ENCODE peak calls at places on chromosomes 16 and 17, in ten cellular contexts. X, M, H, D, I, G, Y, C, V and T are unnamed samples.
A peak's percentile ranks its signal among the peaks of the same experiment; 100 is the strongest.

GRCh38 chr16:252366-253337 is 18.0 kb downstream of the FAM234A start:
- DNase-seq in Y (no peak), C (no peak), I (no peak), X (no peak), D (peak; percentile 72), V (no peak), M (no peak), G (no peak), H (no peak), T (no peak)

GRCh38 chr16:68642436-68643064 is 2.6 kb upstream of the CDH3 start:
- DNase-seq in H (no peak), G (no peak), X (no peak), D (no peak), C (no peak), V (no peak), M (no peak), I (no peak), Y (no peak), T (no peak)

GRCh38 chr17:65530158-65530984 is 31.1 kb downstream of the AXIN2 start:
- DNase-seq in D (no peak), X (no peak), H (no peak), I (no peak), M (no peak), G (no peak), Y (no peak), V (no peak), C (no peak), T (no peak)

GRCh38 chr16:69453936-69454335 is 29.5 kb downstream of the CYB5B start:
- DNase-seq in D (no peak), C (no peak), M (no peak), X (no peak), G (no peak), Y (no peak), H (no peak), I (no peak), V (no peak), T (no peak)

GRCh38 chr17:37466471-37466870 is 23.2 kb upstream of the DUSP14 start:
- DNase-seq in M (no peak), C (no peak), I (no peak), G (no peak), X (no peak), D (no peak), H (no peak), Y (no peak), V (no peak), T (no peak)

GRCh38 chr16:48452991-48453760 is 68.0 kb upstream of the SIAH1 start:
- DNase-seq in M (no peak), V (no peak), H (no peak), I (no peak), D (no peak), X (no peak), G (peak; percentile 78), C (no peak), Y (no peak), T (no peak)

GRCh38 chr17:1203111-1203966 is 23.6 kb upstream of the ABR start:
- DNase-seq in X (peak; percentile 90), V (peak; percentile 51), D (peak; percentile 61), I (no peak), H (peak; percentile 96), M (peak; percentile 47), Y (peak; percentile 83), C (peak; percentile 44), G (peak; percentile 82), T (peak; percentile 63)

GRCh38 chr17:72121164-72122001 is 563 bp downstream of the SOX9 start:
- DNase-seq in I (no peak), G (peak; percentile 75), V (peak; percentile 69), M (no peak), C (no peak), X (peak; percentile 72), D (peak; percentile 42), Y (peak; percentile 36), H (peak; percentile 49), T (peak; percentile 65)

GRCh38 chr16:67537636-67538591 is 9.3 kb downstream of the RIPOR1 start:
- DNase-seq in G (peak; percentile 79), X (peak; percentile 75), Y (peak; percentile 84), D (peak; percentile 73), M (peak; percentile 67), H (peak; percentile 62), C (peak; percentile 64), I (no peak), V (no peak), T (peak; percentile 75)

GRCh38 chr16:57283214-57283955 is 1.1 kb downstream of the PLLP start:
- DNase-seq in M (no peak), V (no peak), H (no peak), Y (peak; percentile 33), X (peak; percentile 53), G (no peak), I (no peak), C (no peak), D (no peak), T (peak; percentile 51)

GRCh38 chr17:61519754-61520440 is 67.7 kb downstream of the TBX4 start:
- DNase-seq in G (no peak), V (peak; percentile 4), C (no peak), H (no peak), I (no peak), D (no peak), M (no peak), X (no peak), Y (no peak), T (no peak)

GRCh38 chr16:12144355-12144754 is 167.8 kb downstream of the SNX29 start:
- DNase-seq in H (no peak), M (no peak), G (no peak), V (no peak), C (no peak), D (no peak), I (no peak), Y (no peak), X (no peak), T (no peak)

GRCh38 chr17:74431568-74432483 is at the start of gene GPRC5C:
- DNase-seq in Y (peak; percentile 83), M (no peak), G (peak; percentile 87), V (no peak), C (peak; percentile 44), I (no peak), X (peak; percentile 80), H (peak; percentile 41), D (peak; percentile 92), T (peak; percentile 95)

GRCh38 chr17:77487211-77487629 is 346.5 kb downstream of the SEC14L1 start:
- DNase-seq in M (no peak), X (no peak), D (no peak), Y (no peak), V (no peak), H (no peak), I (no peak), C (no peak), G (peak; percentile 12), T (no peak)

GRCh38 chr16:85369741-85370528 is 243.2 kb upstream of the GSE1 start:
- DNase-seq in M (no peak), G (peak; percentile 81), I (no peak), H (peak; percentile 72), Y (peak; percentile 74), V (no peak), X (peak; percentile 86), D (peak; percentile 76), C (peak; percentile 54), T (peak; percentile 59)

GRCh38 chr16:11836653-11837244 is 14.6 kb downstream of the RSL1D1 start:
- DNase-seq in V (peak; percentile 87), Y (no peak), D (no peak), G (no peak), I (peak; percentile 56), H (peak; percentile 77), C (no peak), M (no peak), X (no peak), T (no peak)

GRCh38 chr16:9003322-9003721 is 39.6 kb upstream of the USP7 start:
- DNase-seq in C (no peak), X (no peak), M (no peak), Y (no peak), H (no peak), V (no peak), I (no peak), D (peak; percentile 82), G (no peak), T (peak; percentile 5)

GRCh38 chr17:64385187-64386083 is 5.2 kb downstream of the PECAM1 start:
- DNase-seq in X (peak; percentile 77), Y (peak; percentile 83), I (peak; percentile 41), C (no peak), G (peak; percentile 63), M (no peak), H (peak; percentile 81), D (peak; percentile 48), V (peak; percentile 88), T (peak; percentile 30)

GRCh38 chr17:61414141-61414935 is 14.7 kb downstream of the TBX2 start:
- DNase-seq in D (no peak), I (no peak), C (no peak), Y (peak; percentile 51), G (no peak), X (peak; percentile 57), M (peak; percentile 3), H (no peak), V (no peak), T (no peak)

GRCh38 chr16:87733190-87733589 is 32.6 kb downstream of the KLHDC4 start:
- DNase-seq in C (no peak), G (no peak), X (no peak), Y (no peak), H (no peak), I (no peak), D (peak; percentile 17), M (no peak), V (no peak), T (no peak)